ENCODE peak calls at places on chromosomes 16 and 17, in nine cellular contexts. One of them, this sample, is unnamed.

GRCh38 chr17:82237083-82237745 is 8.4 kb downstream of the SLC16A3 start:
- DNase-seq in right lobe of liver: no peak
- DNase-seq in transverse colon: no peak
- DNase-seq in testis: no peak
- DNase-seq in adrenal gland: peak; percentile 35
- DNase-seq in sigmoid colon: peak; percentile 74
- DNase-seq in A549: no peak
- DNase-seq in breast epithelium: no peak
- DNase-seq in heart left ventricle: no peak
- DNase-seq in this sample: no peak

GRCh38 chr16:53142823-53143568 is 88.2 kb downstream of the CHD9 start:
- DNase-seq in right lobe of liver: no peak
- DNase-seq in transverse colon: no peak
- DNase-seq in testis: no peak
- DNase-seq in adrenal gland: no peak
- DNase-seq in sigmoid colon: no peak
- DNase-seq in A549: peak; percentile 26
- DNase-seq in breast epithelium: no peak
- DNase-seq in heart left ventricle: no peak
- DNase-seq in this sample: no peak

GRCh38 chr16:2742323-2743006 is 10.0 kb upstream of the SRRM2 start:
- DNase-seq in right lobe of liver: peak; percentile 35
- DNase-seq in transverse colon: no peak
- DNase-seq in testis: no peak
- DNase-seq in adrenal gland: no peak
- DNase-seq in sigmoid colon: peak; percentile 53
- DNase-seq in A549: no peak
- DNase-seq in breast epithelium: no peak
- DNase-seq in heart left ventricle: no peak
- DNase-seq in this sample: no peak

GRCh38 chr17:50304781-50305404 is 30.6 kb downstream of the TMEM92 start:
- DNase-seq in right lobe of liver: no peak
- DNase-seq in transverse colon: no peak
- DNase-seq in testis: peak; percentile 32
- DNase-seq in adrenal gland: peak; percentile 31
- DNase-seq in sigmoid colon: no peak
- DNase-seq in A549: no peak
- DNase-seq in breast epithelium: no peak
- DNase-seq in heart left ventricle: no peak
- DNase-seq in this sample: no peak

GRCh38 chr17:75689441-75689873 is 22.3 kb downstream of the SAP30BP start:
- DNase-seq in right lobe of liver: no peak
- DNase-seq in transverse colon: no peak
- DNase-seq in testis: no peak
- DNase-seq in adrenal gland: no peak
- DNase-seq in sigmoid colon: no peak
- DNase-seq in A549: no peak
- DNase-seq in breast epithelium: peak; percentile 90
- DNase-seq in heart left ventricle: no peak
- DNase-seq in this sample: no peak

GRCh38 chr16:72884573-72884972 is 163.4 kb downstream of the ZFHX3 start:
- DNase-seq in right lobe of liver: no peak
- DNase-seq in transverse colon: no peak
- DNase-seq in testis: no peak
- DNase-seq in adrenal gland: no peak
- DNase-seq in sigmoid colon: no peak
- DNase-seq in A549: no peak
- DNase-seq in breast epithelium: no peak
- DNase-seq in heart left ventricle: no peak
- DNase-seq in this sample: no peak

GRCh38 chr17:54968954-54969400 is 412 bp downstream of the STXBP4 start:
- DNase-seq in right lobe of liver: no peak
- DNase-seq in transverse colon: peak; percentile 28
- DNase-seq in testis: no peak
- DNase-seq in adrenal gland: peak; percentile 52
- DNase-seq in sigmoid colon: peak; percentile 70
- DNase-seq in A549: no peak
- DNase-seq in breast epithelium: peak; percentile 25
- DNase-seq in heart left ventricle: no peak
- DNase-seq in this sample: no peak

GRCh38 chr17:8799001-8799850 is at the start of gene MFSD6L:
- DNase-seq in right lobe of liver: no peak
- DNase-seq in transverse colon: peak; percentile 81
- DNase-seq in testis: no peak
- DNase-seq in adrenal gland: no peak
- DNase-seq in sigmoid colon: no peak
- DNase-seq in A549: no peak
- DNase-seq in breast epithelium: no peak
- DNase-seq in heart left ventricle: no peak
- DNase-seq in this sample: no peak

GRCh38 chr16:84464116-84464515 is 40.3 kb downstream of the MEAK7 start:
- DNase-seq in right lobe of liver: no peak
- DNase-seq in transverse colon: no peak
- DNase-seq in testis: peak; percentile 0
- DNase-seq in adrenal gland: peak; percentile 0
- DNase-seq in sigmoid colon: peak; percentile 15
- DNase-seq in A549: no peak
- DNase-seq in breast epithelium: no peak
- DNase-seq in heart left ventricle: no peak
- DNase-seq in this sample: no peak

GRCh38 chr17:61574542-61575351 is 16.3 kb downstream of the NACA2 start:
- DNase-seq in right lobe of liver: no peak
- DNase-seq in transverse colon: no peak
- DNase-seq in testis: no peak
- DNase-seq in adrenal gland: no peak
- DNase-seq in sigmoid colon: no peak
- DNase-seq in A549: peak; percentile 88
- DNase-seq in breast epithelium: no peak
- DNase-seq in heart left ventricle: no peak
- DNase-seq in this sample: no peak

GRCh38 chr16:22098538-22099255 is 6.4 kb downstream of the VWA3A start:
- DNase-seq in right lobe of liver: no peak
- DNase-seq in transverse colon: no peak
- DNase-seq in testis: no peak
- DNase-seq in adrenal gland: no peak
- DNase-seq in sigmoid colon: no peak
- DNase-seq in A549: peak; percentile 66
- DNase-seq in breast epithelium: no peak
- DNase-seq in heart left ventricle: no peak
- DNase-seq in this sample: no peak

GRCh38 chr16:60640038-60640437 is 1396.2 kb downstream of the CDH8 start:
- DNase-seq in right lobe of liver: no peak
- DNase-seq in transverse colon: no peak
- DNase-seq in testis: no peak
- DNase-seq in adrenal gland: no peak
- DNase-seq in sigmoid colon: no peak
- DNase-seq in A549: no peak
- DNase-seq in breast epithelium: no peak
- DNase-seq in heart left ventricle: no peak
- DNase-seq in this sample: no peak

DNA sequence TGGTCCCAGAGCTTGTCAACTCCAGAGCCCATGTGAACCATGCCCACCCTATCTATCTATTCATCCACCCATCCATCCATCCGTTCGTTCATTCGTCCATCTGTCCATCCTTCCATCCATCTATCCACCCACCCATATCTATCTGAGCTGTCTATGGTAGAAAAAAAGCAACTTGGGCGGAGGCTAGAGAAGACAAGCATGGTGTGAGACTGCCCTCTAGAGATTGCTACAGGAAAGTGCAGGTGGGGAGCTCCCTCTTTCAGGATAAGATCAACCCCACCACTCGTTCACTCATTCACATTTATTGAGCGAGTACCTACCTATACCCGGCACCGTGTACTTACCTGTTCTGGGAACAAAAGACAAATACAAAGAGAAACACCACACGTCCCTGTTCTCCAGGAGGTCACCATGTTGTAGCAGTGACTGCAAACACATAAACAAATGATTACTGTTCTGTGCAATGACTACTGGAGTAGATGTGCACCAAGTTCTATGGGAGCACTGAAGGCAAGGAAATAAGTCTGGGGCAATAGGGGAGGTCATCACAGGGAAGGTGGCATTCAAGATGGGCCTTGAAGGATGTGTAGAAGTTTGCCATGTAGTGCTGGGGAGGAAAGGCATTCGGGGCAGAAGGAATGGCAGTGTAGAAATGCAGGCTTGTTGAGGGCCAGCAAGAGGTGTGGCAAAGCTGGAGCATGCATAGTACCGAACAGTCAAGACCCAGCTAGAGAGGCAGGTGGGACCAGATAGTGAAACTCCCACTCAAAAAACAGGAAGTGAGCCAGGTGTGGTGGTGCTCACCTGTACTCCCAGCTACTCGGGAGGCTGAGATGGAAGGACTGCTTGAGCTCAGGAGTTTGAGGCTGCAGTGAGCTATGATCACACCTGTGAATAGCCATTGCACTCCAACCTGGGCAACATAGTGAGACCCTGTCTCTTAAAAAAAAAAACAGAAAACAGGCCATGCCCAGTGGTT is 13.4 kb upstream of the ATP5MC1 start:
- DNase-seq in right lobe of liver: no peak
- DNase-seq in transverse colon: peak; percentile 50
- DNase-seq in testis: peak; percentile 61
- DNase-seq in adrenal gland: peak; percentile 69
- DNase-seq in sigmoid colon: no peak
- DNase-seq in A549: peak; percentile 85
- DNase-seq in breast epithelium: no peak
- DNase-seq in heart left ventricle: no peak
- DNase-seq in this sample: no peak
- TF ChIP-seq POLR2A in right lobe of liver: no peak
- TF ChIP-seq POLR2A in transverse colon: no peak
- TF ChIP-seq POLR2A in testis: no peak
- TF ChIP-seq POLR2A in adrenal gland: no peak
- TF ChIP-seq POLR2A in sigmoid colon: no peak
- TF ChIP-seq POLR2A in A549: no peak
- TF ChIP-seq POLR2A in breast epithelium: no peak
- TF ChIP-seq POLR2A in heart left ventricle: no peak
- TF ChIP-seq POLR2A in this sample: no peak

GRCh38 chr17:35082073-35082657 is 18.7 kb upstream of the RFFL start:
- DNase-seq in right lobe of liver: no peak
- DNase-seq in transverse colon: no peak
- DNase-seq in testis: peak; percentile 36
- DNase-seq in adrenal gland: peak; percentile 43
- DNase-seq in sigmoid colon: no peak
- DNase-seq in A549: no peak
- DNase-seq in breast epithelium: no peak
- DNase-seq in heart left ventricle: no peak
- DNase-seq in this sample: no peak
- H3K4me1 ChIP-seq in right lobe of liver: peaks cover 34% of the 10 kb centered on the region
- H3K4me1 ChIP-seq in transverse colon: peaks cover 91% of the 10 kb centered on the region
- H3K4me1 ChIP-seq in testis: peaks cover 13% of the 10 kb centered on the region
- H3K4me1 ChIP-seq in adrenal gland: no peaks in the 10 kb centered on the region
- H3K4me1 ChIP-seq in sigmoid colon: peaks cover 21% of the 10 kb centered on the region
- H3K4me1 ChIP-seq in A549: peaks cover 100% of the 10 kb centered on the region
- H3K4me1 ChIP-seq in breast epithelium: no peaks in the 10 kb centered on the region
- H3K4me1 ChIP-seq in heart left ventricle: peaks cover 16% of the 10 kb centered on the region
- H3K4me1 ChIP-seq in this sample: peaks cover 13% of the 10 kb centered on the region

GRCh38 chr17:78977681-78977943 is 2.1 kb downstream of the LGALS3BP start:
- DNase-seq in right lobe of liver: no peak
- DNase-seq in transverse colon: no peak
- DNase-seq in testis: no peak
- DNase-seq in adrenal gland: no peak
- DNase-seq in sigmoid colon: no peak
- DNase-seq in A549: no peak
- DNase-seq in breast epithelium: no peak
- DNase-seq in heart left ventricle: no peak
- DNase-seq in this sample: no peak

GRCh38 chr17:78977992-78978973 is 1.4 kb downstream of the LGALS3BP start:
- DNase-seq in right lobe of liver: no peak
- DNase-seq in transverse colon: no peak
- DNase-seq in testis: peak; percentile 56
- DNase-seq in adrenal gland: peak; percentile 69
- DNase-seq in sigmoid colon: no peak
- DNase-seq in A549: no peak
- DNase-seq in breast epithelium: no peak
- DNase-seq in heart left ventricle: peak; percentile 76
- DNase-seq in this sample: no peak

GRCh38 chr17:78980624-78980972 is 875 bp upstream of the LGALS3BP start:
- DNase-seq in right lobe of liver: no peak
- DNase-seq in transverse colon: no peak
- DNase-seq in testis: no peak
- DNase-seq in adrenal gland: no peak
- DNase-seq in sigmoid colon: no peak
- DNase-seq in A549: no peak
- DNase-seq in breast epithelium: no peak
- DNase-seq in heart left ventricle: no peak
- DNase-seq in this sample: no peak

GRCh38 chr17:78981010-78981888 is 1.5 kb upstream of the LGALS3BP start:
- DNase-seq in right lobe of liver: no peak
- DNase-seq in transverse colon: no peak
- DNase-seq in testis: no peak
- DNase-seq in adrenal gland: no peak
- DNase-seq in sigmoid colon: no peak
- DNase-seq in A549: no peak
- DNase-seq in breast epithelium: no peak
- DNase-seq in heart left ventricle: no peak
- DNase-seq in this sample: no peak

DNA sequence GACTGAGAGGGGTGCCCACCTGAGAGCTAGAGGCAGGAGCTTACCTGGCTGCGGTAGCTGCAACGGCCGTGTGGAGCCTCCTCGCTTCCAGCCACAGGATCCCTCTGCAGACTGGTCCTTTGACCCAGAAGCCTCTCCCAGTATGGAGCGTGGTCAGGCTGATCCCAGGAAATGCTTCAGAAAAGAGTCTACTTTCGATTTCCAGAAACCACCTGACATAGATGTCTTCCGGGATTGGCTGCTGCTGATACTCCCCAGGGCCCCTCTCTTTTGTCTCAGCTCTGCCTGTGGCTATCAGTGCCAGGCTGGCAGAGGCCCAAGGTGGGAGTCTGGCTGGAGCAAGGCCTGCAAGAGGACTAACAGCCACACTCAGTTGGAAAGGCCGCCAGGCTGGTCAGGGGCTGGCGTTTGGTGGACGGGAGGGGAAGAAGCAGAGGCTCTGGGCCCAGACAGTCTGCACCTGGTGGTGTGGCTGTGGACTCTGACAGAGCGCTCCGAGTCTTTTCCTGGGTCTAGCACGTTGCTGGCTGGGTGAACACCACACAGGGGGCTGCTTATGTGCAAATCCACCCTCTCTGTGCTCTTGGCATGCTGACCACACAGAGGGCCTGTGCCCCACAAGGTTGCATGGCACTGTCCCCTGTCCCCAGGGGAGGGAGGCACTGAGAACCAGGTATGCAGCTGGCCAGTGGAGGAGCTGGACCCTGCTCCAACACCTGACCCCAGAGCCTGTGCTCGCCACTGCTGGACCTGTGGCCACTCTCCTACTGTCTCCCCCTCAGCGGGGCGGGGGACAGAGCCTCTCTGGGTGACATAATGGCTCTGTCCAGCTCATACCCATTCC is at the start of gene LGALS3BP:
- DNase-seq in right lobe of liver: no peak
- DNase-seq in transverse colon: peak; percentile 87
- DNase-seq in testis: peak; percentile 92
- DNase-seq in adrenal gland: peak; percentile 93
- DNase-seq in sigmoid colon: peak; percentile 90
- DNase-seq in A549: peak; percentile 45
- DNase-seq in breast epithelium: peak; percentile 57
- DNase-seq in heart left ventricle: peak; percentile 92
- DNase-seq in this sample: no peak
- TF ChIP-seq POLR2A in right lobe of liver: peak; percentile 40
- TF ChIP-seq POLR2A in transverse colon: peak; percentile 89
- TF ChIP-seq POLR2A in testis: no peak
- TF ChIP-seq POLR2A in adrenal gland: peak; percentile 89
- TF ChIP-seq POLR2A in sigmoid colon: peak; percentile 60
- TF ChIP-seq POLR2A in A549: no peak
- TF ChIP-seq POLR2A in breast epithelium: no peak
- TF ChIP-seq POLR2A in heart left ventricle: no peak
- TF ChIP-seq POLR2A in this sample: peak; percentile 38

GRCh38 chr16:31873556-31874353 is at the start of gene ZNF267:
- DNase-seq in right lobe of liver: peak; percentile 93
- DNase-seq in transverse colon: peak; percentile 95
- DNase-seq in testis: peak; percentile 98
- DNase-seq in adrenal gland: peak; percentile 98
- DNase-seq in sigmoid colon: peak; percentile 98
- DNase-seq in A549: peak; percentile 88
- DNase-seq in breast epithelium: peak; percentile 97
- DNase-seq in heart left ventricle: peak; percentile 96
- DNase-seq in this sample: peak; percentile 73
- H3K4me1 ChIP-seq in right lobe of liver: peaks cover 24% of the 10 kb centered on the region
- H3K4me1 ChIP-seq in transverse colon: peaks cover 51% of the 10 kb centered on the region
- H3K4me1 ChIP-seq in testis: peaks cover 13% of the 10 kb centered on the region
- H3K4me1 ChIP-seq in adrenal gland: peaks cover 8% of the 10 kb centered on the region
- H3K4me1 ChIP-seq in sigmoid colon: peaks cover 45% of the 10 kb centered on the region
- H3K4me1 ChIP-seq in A549: peaks cover 7% of the 10 kb centered on the region
- H3K4me1 ChIP-seq in breast epithelium: peaks cover 5% of the 10 kb centered on the region
- H3K4me1 ChIP-seq in heart left ventricle: peaks cover 25% of the 10 kb centered on the region
- H3K4me1 ChIP-seq in this sample: peaks cover 33% of the 10 kb centered on the region